ENCODE peak calls at places on chromosome 10, in seven cellular contexts. Y is lung, F is osteocyte, P is fibroblast of mammary gland, H is uterus, U is activated B cell treated with CpG ODN at 0.5 μM for 24 hours, B is NB4. L is an unnamed sample.

GRCh38 chr10:6014241-6014761 is 37.0 kb upstream of the IL15RA start:
- DNase-seq in Y (peak), F (no peak), P (peak), H (peak), U (no peak), B (peak), L (no peak)

GRCh38 chr10:43667317-43667731 is 18.6 kb upstream of the ZNF32 start:
- DNase-seq in Y (no peak), F (peak), P (peak), H (no peak), U (no peak), B (peak), L (no peak)

GRCh38 chr10:42987121-42987541 is 89.7 kb upstream of the RET start:
- DNase-seq in Y (no peak), F (no peak), P (no peak), H (peak), U (no peak), B (peak), L (peak)

GRCh38 chr10:73838008-73838567 is 26.7 kb upstream of the NDST2 start:
- DNase-seq in Y (no peak), F (no peak), P (no peak), H (no peak), U (no peak), B (no peak), L (no peak)

GRCh38 chr10:126369125-126369708 is 19.1 kb downstream of the ADAM12 start:
- DNase-seq in Y (no peak), F (no peak), P (no peak), H (no peak), U (no peak), B (no peak), L (no peak)

GRCh38 chr10:12221323-12222298 is 25.6 kb downstream of the CDC123 start:
- DNase-seq in Y (no peak), F (no peak), P (peak), H (no peak), U (no peak), B (peak), L (no peak)

GRCh38 chr10:84588971-84589370 is 260.6 kb downstream of the CCSER2 start:
- DNase-seq in Y (no peak), F (peak), P (no peak), H (no peak), U (no peak), B (no peak), L (no peak)

GRCh38 chr10:109933984-109934565 is 10.8 kb upstream of the XPNPEP1 start:
- DNase-seq in Y (no peak), F (no peak), P (peak), H (no peak), U (no peak), B (peak), L (no peak)

GRCh38 chr10:33154590-33154989 is 179.9 kb downstream of the NRP1 start:
- DNase-seq in Y (no peak), F (no peak), P (peak), H (no peak), U (no peak), B (no peak), L (no peak)

GRCh38 chr10:13816195-13816926 is 229.6 kb downstream of the PRPF18 start:
- DNase-seq in Y (peak), F (no peak), P (peak), H (no peak), U (no peak), B (no peak), L (no peak)

GRCh38 chr10:66045859-66046258 is 880.0 kb upstream of the LRRTM3 start:
- DNase-seq in Y (no peak), F (no peak), P (no peak), H (no peak), U (no peak), B (no peak), L (no peak)

GRCh38 chr10:110600487-110601101 is 33.1 kb downstream of the SMC3 start:
- DNase-seq in Y (no peak), F (no peak), P (peak), H (no peak), U (no peak), B (peak), L (no peak)

GRCh38 chr10:84205049-84205852 is 10.9 kb downstream of the CDHR1 start:
- DNase-seq in Y (peak), F (no peak), P (peak), H (no peak), U (peak), B (peak), L (peak)

GRCh38 chr10:1515121-1515779 is 222.1 kb downstream of the ADARB2 start:
- DNase-seq in Y (no peak), F (peak), P (no peak), H (no peak), U (no peak), B (no peak), L (no peak)

GRCh38 chr10:84356951-84357350 is 28.6 kb downstream of the CCSER2 start:
- DNase-seq in Y (no peak), F (no peak), P (no peak), H (no peak), U (no peak), B (no peak), L (no peak)

GRCh38 chr10:86086418-86086817 is 280.2 kb downstream of the GRID1 start:
- DNase-seq in Y (no peak), F (peak), P (no peak), H (no peak), U (no peak), B (no peak), L (no peak)

GRCh38 chr10:95217476-95217875 is 23.4 kb downstream of the ACSM6 start:
- DNase-seq in Y (no peak), F (no peak), P (peak), H (no peak), U (no peak), B (no peak), L (no peak)

GRCh38 chr10:60098676-60099601 is 192.6 kb upstream of the CCDC6 start:
- DNase-seq in Y (no peak), F (no peak), P (no peak), H (no peak), U (no peak), B (peak), L (no peak)

GRCh38 chr10:69731184-69731583 is 70.5 kb upstream of the COL13A1 start:
- DNase-seq in Y (no peak), F (peak), P (no peak), H (no peak), U (no peak), B (no peak), L (no peak)

GRCh38 chr10:88008866-88009470 is 145.5 kb downstream of the PTEN start:
- DNase-seq in Y (no peak), F (no peak), P (no peak), H (no peak), U (no peak), B (no peak), L (no peak)

GRCh38 chr10:33643042-33643441 is 308.6 kb upstream of the NRP1 start:
- DNase-seq in Y (no peak), F (no peak), P (peak), H (no peak), U (no peak), B (no peak), L (no peak)

GRCh38 chr10:5971886-5972285 is 5.5 kb downstream of the IL15RA start:
- DNase-seq in Y (peak), F (peak), P (peak), H (no peak), U (no peak), B (peak), L (no peak)

GRCh38 chr10:118925404-118925803 is 104.1 kb upstream of the NANOS1 start:
- DNase-seq in Y (no peak), F (peak), P (no peak), H (no peak), U (no peak), B (no peak), L (no peak)

GRCh38 chr10:17023386-17024298 is 106.0 kb downstream of the CUBN start:
- DNase-seq in Y (peak), F (no peak), P (peak), H (peak), U (no peak), B (peak), L (peak)

GRCh38 chr10:24556746-24557742 is 166.6 kb downstream of the ARHGAP21 start:
- DNase-seq in Y (no peak), F (peak), P (peak), H (no peak), U (no peak), B (peak), L (no peak)

GRCh38 chr10:52965938-52966401 is 193.4 kb upstream of the MBL2 start:
- DNase-seq in Y (no peak), F (no peak), P (no peak), H (no peak), U (no peak), B (peak), L (no peak)

GRCh38 chr10:93580824-93581223 is 14.4 kb downstream of the FFAR4 start:
- DNase-seq in Y (no peak), F (no peak), P (peak), H (no peak), U (no peak), B (no peak), L (no peak)

GRCh38 chr10:11089272-11089671 is 71.6 kb downstream of the CELF2 start:
- DNase-seq in Y (no peak), F (no peak), P (no peak), H (no peak), U (no peak), B (no peak), L (no peak)

GRCh38 chr10:1048349-1048731 is 579 bp downstream of the IDI1 start:
- DNase-seq in Y (no peak), F (no peak), P (peak), H (no peak), U (no peak), B (no peak), L (peak)

GRCh38 chr10:127441350-127442219 is 107.5 kb upstream of the NPS start:
- DNase-seq in Y (no peak), F (no peak), P (no peak), H (no peak), U (no peak), B (peak), L (no peak)

GRCh38 chr10:129901389-129902045 is 62.6 kb downstream of the EBF3 start:
- DNase-seq in Y (no peak), F (peak), P (no peak), H (no peak), U (no peak), B (no peak), L (no peak)

GRCh38 chr10:43225004-43225786 is 41.7 kb downstream of the RASGEF1A start:
- DNase-seq in Y (no peak), F (no peak), P (no peak), H (no peak), U (no peak), B (no peak), L (no peak)

GRCh38 chr10:47038881-47039557 is 127.8 kb downstream of the PTPN20 start:
- DNase-seq in Y (no peak), F (no peak), P (no peak), H (no peak), U (no peak), B (no peak), L (no peak)

GRCh38 chr10:43436291-43437140 is at the start of gene ZNF487:
- DNase-seq in Y (peak), F (peak), P (peak), H (peak), U (peak), B (peak), L (peak)

GRCh38 chr10:30436688-30437038 is 2.7 kb downstream of the MAP3K8 start:
- DNase-seq in Y (no peak), F (no peak), P (no peak), H (no peak), U (no peak), B (no peak), L (no peak)

GRCh38 chr10:22646291-22646926 is 68.0 kb downstream of the PIP4K2A start:
- DNase-seq in Y (no peak), F (no peak), P (no peak), H (no peak), U (no peak), B (no peak), L (no peak)

GRCh38 chr10:77301305-77301730 is 336.3 kb downstream of the KCNMA1 start:
- DNase-seq in Y (no peak), F (no peak), P (peak), H (no peak), U (no peak), B (no peak), L (no peak)

DNA sequence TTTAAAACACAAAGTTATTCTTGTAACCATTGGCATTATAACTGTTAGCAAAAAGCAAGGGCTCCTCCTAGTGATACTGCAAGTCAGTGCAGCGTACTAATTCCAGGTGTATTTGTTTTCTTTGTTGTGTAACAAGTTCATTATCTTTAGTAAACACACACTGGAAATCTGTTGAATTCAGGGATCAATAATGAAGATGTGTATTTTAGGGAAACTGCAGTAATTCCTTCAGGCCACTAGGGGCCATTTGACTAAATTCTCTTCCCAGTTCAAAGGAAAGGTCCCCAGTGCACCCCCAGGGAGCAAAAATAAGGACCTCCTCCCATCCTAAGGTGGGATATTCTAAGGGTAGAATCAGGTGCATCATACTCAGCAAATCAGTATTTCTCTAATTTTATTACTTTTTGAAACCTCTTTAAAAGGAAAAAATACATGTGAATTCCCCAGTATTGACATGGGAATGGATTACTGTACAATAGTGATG is 158.6 kb upstream of the LYZL1 start:
- DNase-seq in Y (no peak), F (no peak), P (peak), H (no peak), U (no peak), B (peak), L (no peak)
- TF ChIP-seq CTCF in Y (no peak), F (peak), P (peak), H (peak), U (no peak), B (peak), L (peak)

DNA sequence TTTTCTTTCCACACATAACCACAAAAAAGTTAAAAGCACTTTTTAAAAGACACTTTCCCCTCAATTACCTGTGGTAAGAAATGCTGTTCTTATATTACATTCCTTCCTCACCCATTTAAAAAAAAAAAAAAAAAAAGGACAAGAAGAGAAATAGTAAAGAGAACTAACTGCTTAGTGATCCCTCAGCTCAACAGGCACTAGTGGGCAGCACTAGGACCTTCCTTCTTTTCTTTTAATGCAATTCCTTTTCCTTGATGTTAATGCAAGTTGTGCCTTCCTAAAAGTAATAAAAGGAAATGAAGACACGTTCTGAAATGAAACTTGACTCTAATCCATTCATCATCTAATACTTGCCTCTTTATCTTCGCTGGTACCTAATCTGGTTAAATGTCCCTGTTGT is 189.6 kb downstream of the TCF7L2 start:
- DNase-seq in Y (no peak), F (peak), P (peak), H (no peak), U (no peak), B (no peak), L (no peak)
- TF ChIP-seq CTCF in Y (no peak), F (peak), P (peak), H (no peak), U (no peak), B (peak), L (no peak)

GRCh38 chr10:92573091-92573797 is 649 bp downstream of the IDE start:
- DNase-seq in Y (peak), F (no peak), P (peak), H (peak), U (no peak), B (peak), L (peak)
- TF ChIP-seq CTCF in Y (no peak), F (no peak), P (peak), H (no peak), U (no peak), B (no peak), L (no peak)

GRCh38 chr10:108112218-108112617 is 947.7 kb upstream of the SORCS1 start:
- DNase-seq in Y (no peak), F (no peak), P (peak), H (no peak), U (no peak), B (peak), L (no peak)
- TF ChIP-seq CTCF in Y (no peak), F (no peak), P (peak), H (no peak), U (no peak), B (peak), L (no peak)

DNA sequence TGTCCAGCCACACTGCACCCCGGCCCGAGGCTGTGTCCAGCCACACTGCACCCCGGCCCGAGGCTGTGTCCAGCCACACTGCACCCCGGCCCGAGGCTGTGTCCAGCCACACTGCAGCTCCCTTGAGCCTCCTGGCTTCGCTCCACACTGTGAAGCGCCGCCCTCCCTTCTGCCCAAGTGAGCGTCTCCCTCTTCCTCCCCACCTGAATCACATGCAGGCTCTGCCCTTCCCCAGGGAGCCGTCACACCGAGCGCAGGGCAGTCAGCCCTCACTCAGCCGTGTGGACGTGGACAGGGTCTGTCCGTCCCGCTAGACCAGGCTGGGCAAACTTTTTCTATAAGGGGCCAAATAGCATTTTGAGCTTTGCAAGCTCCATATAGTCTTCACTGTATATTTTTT is 27.6 kb downstream of the CFAP46 start:
- DNase-seq in Y (no peak), F (no peak), P (no peak), H (no peak), U (no peak), B (no peak), L (no peak)
- TF ChIP-seq CTCF in Y (no peak), F (no peak), P (no peak), H (no peak), U (no peak), B (no peak), L (no peak)

DNA sequence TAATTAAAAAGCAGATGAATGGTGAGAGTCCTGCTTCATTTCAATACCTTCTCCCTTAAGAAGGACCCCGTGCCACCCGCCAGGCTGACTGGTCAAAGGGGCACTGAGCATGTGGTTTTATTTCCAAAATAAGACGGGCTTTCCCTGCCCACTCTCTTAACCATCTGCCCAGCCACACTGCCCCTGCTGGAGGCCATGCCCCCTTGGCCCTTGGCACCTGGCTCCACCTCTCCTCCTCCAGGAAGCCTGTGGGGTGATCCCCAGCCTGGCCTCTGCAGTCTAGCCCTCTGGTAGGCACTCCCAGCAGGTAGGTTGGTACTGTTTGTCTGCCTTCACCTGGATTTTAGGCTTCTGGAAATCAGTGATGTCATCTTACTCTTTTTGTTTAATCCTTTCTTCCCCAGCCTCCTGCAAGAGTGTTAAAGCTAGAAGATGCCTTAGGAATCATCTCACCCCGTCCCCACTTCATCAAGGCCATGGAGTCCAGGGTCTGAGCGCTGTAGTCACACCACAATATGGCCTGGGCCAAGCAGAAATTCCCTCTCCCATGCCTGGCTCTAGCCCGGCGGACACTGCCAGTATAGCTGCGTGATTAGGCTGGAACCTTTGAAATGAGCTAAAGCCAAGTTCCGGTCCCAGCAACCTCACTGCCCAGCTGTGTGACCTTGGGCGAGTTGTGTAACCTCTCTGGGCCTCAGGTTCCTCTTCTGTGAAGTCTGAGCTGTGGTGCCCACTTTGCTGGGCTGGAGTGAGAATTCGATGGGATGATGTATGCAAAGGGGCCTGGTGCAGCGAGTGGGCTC is 118.2 kb downstream of the ZMIZ1 start:
- DNase-seq in Y (no peak), F (no peak), P (no peak), H (no peak), U (no peak), B (no peak), L (no peak)
- TF ChIP-seq CTCF in Y (no peak), F (no peak), P (no peak), H (no peak), U (no peak), B (no peak), L (no peak)